ENCODE peak calls at places on chromosomes 3 and 15, in six cellular contexts. N, A, I, C, S and U are unnamed samples.
A peak's percentile ranks its signal among the peaks of the same experiment; 100 is the strongest.

GRCh38 chr15:38069506-38069905 is 135.1 kb downstream of the TMCO5A start:
- DNase-seq in N (no peak), A (peak; percentile 47), I (peak; percentile 86), C (peak; percentile 39), S (no peak), U (peak; percentile 34)

GRCh38 chr3:126205717-126206655 is 25.6 kb upstream of the ALDH1L1 start:
- DNase-seq in N (no peak), A (no peak), I (peak; percentile 6), C (no peak), S (no peak), U (peak; percentile 66)

GRCh38 chr3:24300949-24301348 is 193.7 kb downstream of the THRB start:
- DNase-seq in N (no peak), A (no peak), I (no peak), C (no peak), S (no peak), U (no peak)

GRCh38 chr3:138188013-138188352 is 882 bp downstream of the ARMC8 start:
- DNase-seq in N (no peak), A (no peak), I (peak; percentile 54), C (peak; percentile 52), S (no peak), U (no peak)

GRCh38 chr15:81968691-81969090 is 77.1 kb downstream of the MEX3B start:
- DNase-seq in N (no peak), A (no peak), I (no peak), C (no peak), S (no peak), U (no peak)

GRCh38 chr3:81581966-81582599 is 179.4 kb downstream of the GBE1 start:
- DNase-seq in N (no peak), A (peak; percentile 27), I (peak; percentile 47), C (peak; percentile 63), S (peak; percentile 10), U (peak; percentile 59)

GRCh38 chr3:183825380-183826161 is at the start of gene MAP6D1:
- DNase-seq in N (no peak), A (no peak), I (peak; percentile 46), C (peak; percentile 78), S (no peak), U (peak; percentile 36)

GRCh38 chr15:89774492-89774891 is 1.6 kb upstream of the MESP2 start:
- DNase-seq in N (no peak), A (no peak), I (no peak), C (peak; percentile 19), S (peak; percentile 88), U (no peak)

GRCh38 chr3:183381179-183381578 is 47.2 kb downstream of the MCF2L2 start:
- DNase-seq in N (no peak), A (no peak), I (peak; percentile 66), C (peak; percentile 92), S (no peak), U (no peak)

GRCh38 chr3:49747792-49748480 is 24.2 kb upstream of the GMPPB start:
- DNase-seq in N (no peak), A (no peak), I (peak; percentile 79), C (peak; percentile 62), S (no peak), U (no peak)

GRCh38 chr3:66442254-66443249 is 58.3 kb downstream of the LRIG1 start:
- DNase-seq in N (peak; percentile 67), A (peak; percentile 81), I (peak; percentile 93), C (peak; percentile 12), S (peak; percentile 49), U (peak; percentile 61)

GRCh38 chr3:136728918-136729317 is 23.3 kb downstream of the STAG1 start:
- DNase-seq in N (no peak), A (no peak), I (peak; percentile 67), C (peak; percentile 7), S (no peak), U (no peak)

GRCh38 chr3:72161870-72162617 is 377.1 kb upstream of the PROK2 start:
- DNase-seq in N (peak; percentile 76), A (no peak), I (peak; percentile 51), C (no peak), S (peak; percentile 23), U (no peak)
- H3K27ac ChIP-seq in N (no peak overlapping the region), A (no peak overlapping the region), I (no peak overlapping the region), C (no peak overlapping the region), S (no peak overlapping the region), U (no peak overlapping the region)

DNA sequence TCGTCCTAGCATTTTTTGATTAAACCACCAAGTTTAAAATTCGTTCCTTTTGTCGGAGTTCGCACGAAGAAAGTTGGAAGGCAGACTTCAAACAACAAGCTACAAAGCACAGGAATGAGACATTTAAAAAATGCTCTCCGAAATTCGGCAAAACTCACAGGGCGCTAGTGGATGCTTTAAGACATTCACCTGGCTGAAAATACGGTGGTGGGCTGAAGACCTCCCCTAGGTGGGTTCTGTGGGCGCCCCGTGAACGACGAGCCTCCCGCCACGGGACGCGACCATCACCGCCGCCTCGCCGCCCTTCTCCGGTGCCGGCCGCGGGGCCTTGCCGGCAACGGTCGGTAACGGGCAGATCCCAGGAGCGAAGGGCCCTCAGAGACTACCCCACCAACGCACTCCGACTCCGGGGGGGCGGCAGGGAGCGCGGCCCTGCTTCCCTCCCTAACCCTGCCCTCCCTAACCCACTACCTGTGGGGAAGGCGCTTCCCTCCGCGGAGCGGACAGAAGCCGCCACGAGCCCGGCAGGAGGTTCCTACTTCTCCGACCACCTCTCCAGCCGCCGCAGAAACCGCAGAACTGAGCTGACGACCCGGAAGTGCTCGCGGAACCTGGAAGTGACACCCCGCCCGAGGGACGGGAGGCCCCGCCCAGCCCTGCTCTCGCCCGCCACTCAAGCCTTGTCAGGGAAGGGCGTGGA is at the start of gene GTF2A2:
- DNase-seq in N (peak; percentile 97), A (peak; percentile 95), I (peak; percentile 92), C (peak; percentile 97), S (peak; percentile 76), U (peak; percentile 98)
- H3K27ac ChIP-seq in N (peak within 1 kb of the TSS; percentile 62), A (peak within 1 kb of the TSS; percentile 93), I (peak within 1 kb of the TSS; percentile 75), C (peak within 1 kb of the TSS; percentile 73), S (peak within 1 kb of the TSS; percentile 60), U (peak within 1 kb of the TSS; percentile 69)

DNA sequence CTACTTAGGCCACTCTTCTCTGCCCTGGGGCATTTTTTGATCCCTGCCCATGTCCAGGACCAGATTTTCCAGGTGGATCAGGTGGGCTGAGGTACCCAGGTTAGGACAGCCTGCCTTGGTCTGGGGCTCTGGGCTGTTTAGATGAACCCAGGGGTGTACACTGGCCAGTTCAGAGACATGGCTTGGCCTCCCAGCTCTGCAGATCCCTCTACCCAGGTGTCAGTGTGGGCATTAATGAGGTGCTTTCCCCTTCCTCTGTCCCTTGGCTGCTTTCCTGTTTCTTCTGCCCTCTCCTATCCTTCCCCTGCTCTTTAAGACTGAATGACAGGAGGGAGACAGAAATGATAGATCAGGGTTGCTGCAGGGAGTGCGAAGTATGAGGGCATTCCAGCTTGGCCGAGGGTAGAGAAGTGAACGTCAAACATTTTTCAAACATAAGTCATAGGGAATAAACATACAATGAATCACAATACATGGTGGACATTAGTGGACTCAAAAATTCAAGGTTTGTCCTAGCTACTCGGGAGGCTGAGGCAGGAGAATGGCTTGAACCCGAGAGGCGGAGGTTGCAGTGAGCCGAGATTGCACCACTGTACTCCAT is 30.5 kb downstream of the RTP1 start:
- DNase-seq in N (no peak), A (no peak), I (peak; percentile 86), C (peak; percentile 85), S (no peak), U (no peak)
- H3K27ac ChIP-seq in N (no peak overlapping the region), A (no peak overlapping the region), I (peak overlapping the region; percentile 8), C (no peak overlapping the region), S (no peak overlapping the region), U (no peak overlapping the region)

GRCh38 chr3:153285982-153286381 is 124.0 kb downstream of the RAP2B start:
- DNase-seq in N (no peak), A (no peak), I (no peak), C (no peak), S (peak; percentile 85), U (no peak)
- H3K27ac ChIP-seq in N (no peak overlapping the region), A (no peak overlapping the region), I (no peak overlapping the region), C (no peak overlapping the region), S (peak overlapping the region; percentile 96), U (no peak overlapping the region)